ENCODE peak calls at places on chromosomes 1 and 21, in five cellular contexts. W is cardiac muscle cell, Z is pancreas, T is fibroblast of lung, P is GM10248. L is an unnamed sample.

GRCh38 chr1:36183309-36183856 is 27.4 kb downstream of the MAP7D1 start:
- DNase-seq in W (peak), P (no peak), T (peak), Z (no peak), L (no peak)

GRCh38 chr1:154221815-154222081 is 993 bp downstream of the UBAP2L start:
- DNase-seq in P (no peak), T (peak), W (peak), Z (no peak), L (peak)

GRCh38 chr1:216532399-216532798 is 109.2 kb upstream of the USH2A start:
- DNase-seq in Z (no peak), P (no peak), W (no peak), T (no peak), L (no peak)

GRCh38 chr1:181778630-181779285 is 282.8 kb downstream of the ZNF648 start:
- DNase-seq in P (no peak), Z (no peak), T (peak), W (no peak), L (no peak)

GRCh38 chr1:205396972-205397616 is 24.8 kb downstream of the LEMD1 start:
- DNase-seq in T (peak), P (peak), Z (no peak), W (peak), L (peak)

GRCh38 chr1:59769412-59770095 is 45.2 kb upstream of the HOOK1 start:
- DNase-seq in T (peak), P (no peak), W (no peak), Z (no peak), L (no peak)

GRCh38 chr21:43868461-43868860 is 3.4 kb downstream of the AGPAT3 start:
- DNase-seq in Z (no peak), P (no peak), T (no peak), W (no peak), L (peak)

GRCh38 chr21:34075760-34076159 is 2.4 kb downstream of the MRPS6 start:
- DNase-seq in P (no peak), Z (no peak), T (no peak), W (no peak), L (no peak)

GRCh38 chr1:156115514-156116374 is 1.2 kb downstream of the LMNA start:
- DNase-seq in W (peak), T (peak), P (no peak), Z (peak), L (no peak)

GRCh38 chr1:11052839-11053757 is 6.1 kb upstream of the MASP2 start:
- DNase-seq in Z (no peak), T (no peak), W (no peak), P (no peak), L (no peak)

GRCh38 chr1:31717341-31717740 is 13.5 kb upstream of the COL16A1 start:
- DNase-seq in W (no peak), P (no peak), T (peak), Z (no peak), L (peak)

GRCh38 chr21:27564684-27565280 is 597.9 kb upstream of the ADAMTS5 start:
- DNase-seq in Z (peak), P (no peak), T (peak), W (peak), L (peak)

GRCh38 chr1:32413507-32414185 is 19.4 kb upstream of the BSDC1 start:
- DNase-seq in P (peak), Z (no peak), W (peak), T (peak), L (no peak)

GRCh38 chr1:38929476-38929875 is 12.2 kb downstream of the RHBDL2 start:
- DNase-seq in T (peak), W (no peak), P (no peak), Z (no peak), L (no peak)

GRCh38 chr1:9942399-9942938 is 722 bp downstream of the LZIC start:
- DNase-seq in T (peak), P (peak), Z (no peak), W (peak), L (peak)

GRCh38 chr1:51044199-51044598 is 57.8 kb upstream of the C1orf185 start:
- DNase-seq in T (no peak), Z (no peak), W (no peak), P (no peak), L (no peak)

GRCh38 chr21:46594276-46594675 is 10.6 kb downstream of the S100B start:
- DNase-seq in T (no peak), W (no peak), Z (no peak), P (no peak), L (no peak)

GRCh38 chr1:21518774-21519455 is 9.7 kb downstream of the ALPL start:
- DNase-seq in T (no peak), P (no peak), Z (no peak), W (no peak), L (no peak)

GRCh38 chr1:55071477-55071876 is 32.1 kb downstream of the PCSK9 start:
- DNase-seq in T (peak), Z (no peak), P (no peak), W (peak), L (peak)

GRCh38 chr1:246768403-246769020 is 44.3 kb downstream of the SCCPDH start:
- DNase-seq in Z (no peak), P (no peak), W (no peak), T (no peak), L (peak)

GRCh38 chr1:234089396-234089795 is 184.9 kb downstream of the SLC35F3 start:
- DNase-seq in T (no peak), Z (no peak), P (no peak), W (no peak), L (no peak)

GRCh38 chr1:89843279-89844121 is 22.7 kb downstream of the LRRC8D start:
- DNase-seq in Z (peak), T (peak), W (peak), P (peak), L (peak)

GRCh38 chr1:211731456-211732275 is 56.2 kb upstream of the NEK2 start:
- DNase-seq in T (no peak), P (no peak), Z (no peak), W (no peak), L (no peak)

GRCh38 chr1:57857809-57858208 is 433.9 kb upstream of the DAB1 start:
- DNase-seq in W (no peak), P (no peak), Z (no peak), T (peak), L (peak)

GRCh38 chr1:201385299-201385891 is 7.9 kb upstream of the TNNT2 start:
- DNase-seq in T (peak), Z (peak), P (peak), W (peak), L (peak)

GRCh38 chr1:9699361-9699760 is 47.8 kb downstream of the PIK3CD start:
- DNase-seq in P (no peak), Z (no peak), T (no peak), W (no peak), L (peak)

GRCh38 chr1:114118351-114118990 is 35.2 kb downstream of the SYT6 start:
- DNase-seq in T (no peak), Z (no peak), W (no peak), P (no peak), L (no peak)

GRCh38 chr1:216181590-216181989 is 241.7 kb downstream of the USH2A start:
- DNase-seq in P (no peak), W (no peak), T (no peak), Z (no peak), L (no peak)

GRCh38 chr1:8297245-8297644 is 20.7 kb upstream of the SLC45A1 start:
- DNase-seq in T (no peak), P (no peak), W (no peak), Z (no peak), L (no peak)

GRCh38 chr1:234123867-234124266 is 219.4 kb downstream of the SLC35F3 start:
- DNase-seq in P (no peak), Z (no peak), W (peak), T (peak), L (no peak)

GRCh38 chr1:244954358-244954757 is 90.0 kb upstream of the HNRNPU start:
- DNase-seq in T (no peak), Z (no peak), P (no peak), W (no peak), L (no peak)

GRCh38 chr1:233745114-233745513 is 131.2 kb downstream of the KCNK1 start:
- DNase-seq in W (no peak), T (no peak), P (no peak), Z (no peak), L (no peak)

GRCh38 chr1:46202975-46203737 is at the start of gene LURAP1:
- DNase-seq in T (peak), Z (no peak), P (peak), W (peak), L (peak)

GRCh38 chr1:167669209-167670139 is 39.4 kb downstream of the RCSD1 start:
- DNase-seq in W (no peak), P (no peak), T (no peak), Z (no peak), L (no peak)

GRCh38 chr1:15937706-15938168 is 38.2 kb downstream of the ZBTB17 start:
- DNase-seq in P (peak), T (peak), Z (no peak), W (no peak), L (no peak)
- TF ChIP-seq CTCF in P (peak), T (no peak), Z (no peak), W (no peak), L (peak)

GRCh38 chr1:111968511-111968910 is 21.0 kb downstream of the KCND3 start:
- DNase-seq in T (no peak), Z (no peak), P (no peak), W (no peak), L (no peak)
- TF ChIP-seq CTCF in T (no peak), Z (no peak), P (no peak), W (no peak), L (no peak)

DNA sequence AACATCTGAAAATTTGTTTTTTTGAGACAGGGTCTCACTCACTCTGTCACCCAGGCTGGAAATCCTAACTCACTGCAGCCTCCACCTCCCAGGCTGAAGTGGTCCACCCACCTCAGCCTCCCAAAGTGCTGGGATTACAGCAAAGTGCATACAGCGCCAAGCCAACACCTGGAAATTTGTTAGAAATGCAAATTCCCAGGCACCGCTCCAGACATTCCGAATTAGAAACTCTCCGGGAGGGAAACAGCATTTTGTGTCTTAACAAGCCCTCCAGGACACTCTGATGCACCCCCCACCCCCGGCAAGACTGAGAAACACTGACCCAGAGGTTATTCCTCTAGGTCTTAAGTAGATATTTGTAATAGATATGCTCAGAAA is 49.1 kb downstream of the ARID4B start:
- DNase-seq in P (no peak), T (no peak), W (no peak), Z (no peak), L (no peak)
- TF ChIP-seq CTCF in P (no peak), T (no peak), W (no peak), Z (no peak), L (no peak)

GRCh38 chr1:237932806-237933205 is 42.1 kb upstream of the ZP4 start:
- DNase-seq in T (peak), W (no peak), P (no peak), Z (no peak), L (peak)

DNA sequence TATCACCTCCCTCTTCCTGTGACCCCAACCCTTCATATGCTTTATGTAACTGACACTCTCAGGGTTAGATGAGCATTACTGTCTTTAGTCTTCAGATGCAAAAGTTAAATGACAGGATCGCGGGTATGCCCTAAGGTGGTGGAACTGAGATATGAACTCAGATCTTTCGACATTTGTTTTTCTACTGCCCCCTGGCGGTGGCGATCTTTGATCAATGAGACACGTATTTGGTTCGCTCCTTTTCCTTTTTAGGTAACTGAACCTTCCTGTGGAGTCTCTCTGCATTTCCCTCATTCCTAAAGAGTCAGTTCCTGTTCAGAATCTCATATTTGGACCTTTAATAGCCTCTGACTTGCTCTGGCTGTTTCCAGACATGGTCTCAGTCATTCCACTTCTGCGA is 47.8 kb upstream of the ZP4 start:
- DNase-seq in Z (no peak), T (no peak), W (no peak), P (no peak), L (no peak)
- TF ChIP-seq CTCF in Z (no peak), T (no peak), W (no peak), P (no peak), L (peak)

GRCh38 chr1:26779093-26779668 is 8.6 kb upstream of the PIGV start:
- DNase-seq in T (no peak), P (no peak), W (no peak), Z (no peak), L (no peak)

GRCh38 chr1:26774462-26774861 is 13.3 kb upstream of the PIGV start:
- DNase-seq in W (no peak), T (no peak), P (no peak), Z (no peak), L (no peak)

GRCh38 chr1:26772687-26773086 is 15.1 kb upstream of the PIGV start:
- DNase-seq in W (peak), T (peak), Z (no peak), P (no peak), L (peak)

GRCh38 chr1:26771643-26772321 is 16.0 kb upstream of the PIGV start:
- DNase-seq in T (peak), Z (no peak), W (peak), P (peak), L (peak)

GRCh38 chr1:26775666-26776065 is 12.1 kb upstream of the PIGV start:
- DNase-seq in P (no peak), Z (no peak), W (no peak), T (no peak), L (no peak)
- TF ChIP-seq CTCF in P (no peak), Z (no peak), W (no peak), T (no peak), L (no peak)

GRCh38 chr1:109625601-109626560 is 6.2 kb downstream of the AMPD2 start:
- DNase-seq in W (no peak), T (no peak), P (peak), Z (no peak), L (no peak)
- TF ChIP-seq CTCF in W (no peak), T (no peak), P (no peak), Z (no peak), L (no peak)

GRCh38 chr1:82920418-82921248 is 1078.3 kb downstream of the TTLL7 start:
- DNase-seq in P (no peak), T (peak), W (peak), Z (no peak), L (no peak)
- TF ChIP-seq CTCF in P (no peak), T (no peak), W (no peak), Z (no peak), L (no peak)

DNA sequence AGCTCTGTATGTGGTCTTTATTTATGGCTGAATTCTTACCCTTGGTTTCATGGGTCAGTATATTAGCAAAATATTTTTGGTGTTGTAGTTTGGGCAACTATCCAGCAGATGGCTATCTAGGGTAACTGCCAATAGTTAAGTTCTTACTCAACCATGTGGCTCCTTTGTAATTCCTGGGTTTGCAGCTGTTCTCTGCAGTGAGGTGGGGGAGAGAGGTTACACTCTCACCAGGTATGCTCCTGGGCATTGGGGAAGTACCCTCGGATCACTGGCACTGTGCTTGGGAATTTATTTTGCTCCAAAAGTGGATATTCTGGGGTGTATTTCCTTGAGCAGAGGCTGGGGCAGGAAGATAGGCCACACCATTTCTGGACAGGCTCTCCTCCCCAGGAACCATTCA is 436.7 kb upstream of the TMPRSS15 start:
- DNase-seq in T (no peak), Z (no peak), W (no peak), P (no peak), L (peak)
- TF ChIP-seq CTCF in T (no peak), Z (no peak), W (no peak), P (no peak), L (peak)

GRCh38 chr1:5597991-5598823 is 394.0 kb downstream of the NPHP4 start:
- DNase-seq in W (no peak), P (no peak), T (no peak), Z (no peak), L (no peak)
- TF ChIP-seq CTCF in W (no peak), P (no peak), T (no peak), Z (no peak), L (peak)

GRCh38 chr1:170074250-170075157 is at the start of gene KIFAP3:
- DNase-seq in P (peak), T (peak), W (peak), Z (peak), L (peak)
- TF ChIP-seq CTCF in P (peak), T (peak), W (peak), Z (no peak), L (peak)